ENCODE peak calls at places on chromosome 1, in ten cellular contexts. S is LoVo; V is effector memory CD8-positive, alpha-beta T cell; P is activated CD4-positive, alpha-beta T cell treated with anti-CD3 and anti-CD28 coated beads, Interleukin-2, amount 10 ng/mL, durations not matched to agents 7 days and 5 days; L is cardiac fibroblast; C is dorsolateral prefrontal cortex; U is occipital lobe; I is posterior cingulate gyrus; Q is GM04504; Y is effector CD4-positive, alpha-beta T cell. X is an unnamed sample.

GRCh38 chr1:47840338-47840737 is 156.8 kb downstream of the TRABD2B start:
- DNase-seq in S (no peak), V (no peak), P (no peak), L (no peak), C (peak), U (no peak), I (no peak), Q (no peak), Y (no peak), X (no peak)

GRCh38 chr1:5428391-5428790 is 563.8 kb downstream of the NPHP4 start:
- DNase-seq in S (no peak), V (no peak), P (no peak), L (no peak), C (no peak), U (no peak), I (no peak), Q (no peak), Y (no peak), X (no peak)

GRCh38 chr1:153678519-153679336 is at the start of gene NPR1:
- DNase-seq in S (no peak), V (no peak), P (peak), L (peak), C (no peak), U (no peak), I (no peak), Q (no peak), Y (no peak), X (peak)

GRCh38 chr1:83055391-83056170 is 943.4 kb downstream of the TTLL7 start:
- DNase-seq in S (no peak), V (no peak), P (no peak), L (no peak), C (no peak), U (no peak), I (no peak), Q (no peak), Y (no peak), X (peak)

GRCh38 chr1:32873484-32873883 is 2.8 kb upstream of the FNDC5 start:
- DNase-seq in S (no peak), V (no peak), P (no peak), L (no peak), C (no peak), U (no peak), I (no peak), Q (no peak), Y (no peak), X (no peak)

GRCh38 chr1:207797229-207797973 is 45.5 kb downstream of the CD46 start:
- DNase-seq in S (peak), V (peak), P (peak), L (peak), C (peak), U (peak), I (peak), Q (peak), Y (peak), X (peak)

GRCh38 chr1:68201546-68202238 is 30.6 kb downstream of the WLS start:
- DNase-seq in S (no peak), V (no peak), P (no peak), L (no peak), C (no peak), U (no peak), I (no peak), Q (no peak), Y (no peak), X (peak)

GRCh38 chr1:145690587-145691558 is 16.3 kb downstream of the PDZK1 start:
- DNase-seq in S (peak), V (peak), P (peak), L (peak), C (no peak), U (no peak), I (no peak), Q (peak), Y (no peak), X (peak)

GRCh38 chr1:30315185-30315960 is 408.0 kb downstream of the MATN1 start:
- DNase-seq in S (no peak), V (no peak), P (no peak), L (no peak), C (no peak), U (no peak), I (no peak), Q (no peak), Y (no peak), X (no peak)

GRCh38 chr1:161225534-161226319 is at the start of gene TOMM40L:
- DNase-seq in S (peak), V (peak), P (peak), L (peak), C (peak), U (peak), I (peak), Q (peak), Y (peak), X (peak)

GRCh38 chr1:67137307-67137753 is 2.6 kb upstream of the C1orf141 start:
- DNase-seq in S (peak), V (no peak), P (no peak), L (no peak), C (no peak), U (no peak), I (no peak), Q (no peak), Y (no peak), X (no peak)